ENCODE peak calls at places on chromosome 1, in eight cellular contexts. M is endodermal cell; S is CD8-positive, alpha-beta T cell; D is colonic mucosa; W is upper lobe of left lung; R is HFF-Myc; F is choroid plexus epithelial cell; J is heart right ventricle. I is an unnamed sample.

GRCh38 chr1:234658143-234658542 is 48.2 kb upstream of the IRF2BP2 start:
- DNase-seq in M (peak), S (no peak), D (peak), W (no peak), R (no peak), F (peak), J (no peak), I (peak)

GRCh38 chr1:14366361-14367018 is 232.0 kb upstream of the KAZN start:
- DNase-seq in M (peak), S (no peak), D (no peak), W (peak), R (no peak), F (peak), J (peak), I (no peak)

GRCh38 chr1:84000196-84000885 is 1.4 kb upstream of the TTLL7 start:
- DNase-seq in M (no peak), S (no peak), D (no peak), W (no peak), R (no peak), F (no peak), J (no peak), I (no peak)

GRCh38 chr1:59549903-59550302 is 253.0 kb downstream of the FGGY start:
- DNase-seq in M (no peak), S (no peak), D (no peak), W (no peak), R (no peak), F (peak), J (no peak), I (no peak)

GRCh38 chr1:63653971-63654370 is 60.8 kb downstream of the PGM1 start:
- DNase-seq in M (no peak), S (no peak), D (no peak), W (no peak), R (no peak), F (no peak), J (no peak), I (no peak)

GRCh38 chr1:35222322-35223108 is 29.6 kb upstream of the SFPQ start:
- DNase-seq in M (no peak), S (no peak), D (no peak), W (no peak), R (no peak), F (peak), J (no peak), I (peak)

GRCh38 chr1:41416081-41416480 is 54.8 kb downstream of the FOXO6 start:
- DNase-seq in M (no peak), S (no peak), D (no peak), W (no peak), R (no peak), F (no peak), J (no peak), I (no peak)

GRCh38 chr1:109499661-109500536 is 6.0 kb downstream of the CYB561D1 start:
- DNase-seq in M (peak), S (peak), D (peak), W (no peak), R (no peak), F (peak), J (no peak), I (no peak)

GRCh38 chr1:53638641-53639035 is 100.3 kb downstream of the GLIS1 start:
- DNase-seq in M (peak), S (no peak), D (no peak), W (no peak), R (no peak), F (no peak), J (no peak), I (no peak)

GRCh38 chr1:38474738-38475623 is 384.6 kb downstream of the RRAGC start:
- DNase-seq in M (peak), S (no peak), D (no peak), W (no peak), R (no peak), F (no peak), J (no peak), I (no peak)

GRCh38 chr1:61182049-61182448 is 99.7 kb downstream of the NFIA start:
- DNase-seq in M (no peak), S (no peak), D (no peak), W (no peak), R (peak), F (peak), J (no peak), I (no peak)

GRCh38 chr1:210850556-210850955 is 283.4 kb downstream of the KCNH1 start:
- DNase-seq in M (no peak), S (no peak), D (no peak), W (no peak), R (no peak), F (no peak), J (no peak), I (no peak)

GRCh38 chr1:4018721-4019521 is 118.8 kb upstream of the C1orf174 start:
- DNase-seq in M (no peak), S (no peak), D (no peak), W (no peak), R (no peak), F (no peak), J (no peak), I (no peak)

GRCh38 chr1:6256640-6257039 is 4.3 kb downstream of the GPR153 start:
- DNase-seq in M (no peak), S (no peak), D (no peak), W (no peak), R (no peak), F (no peak), J (no peak), I (no peak)

GRCh38 chr1:167465751-167466150 is 52.6 kb downstream of the CD247 start:
- DNase-seq in M (no peak), S (no peak), D (no peak), W (no peak), R (no peak), F (no peak), J (no peak), I (no peak)
- H3K4me3 ChIP-seq in M (no peak), S (no peak), D (no peak), W (no peak), R (no peak), F (no peak), J (no peak), I (no peak)

GRCh38 chr1:85581138-85581801 is 709 bp downstream of the CCN1 start:
- DNase-seq in M (peak), S (no peak), D (peak), W (peak), R (no peak), F (peak), J (peak), I (no peak)
- TF ChIP-seq CTCF in M (peak), S (no peak), D (peak), W (peak), R (peak), F (peak), J (peak), I (peak)

GRCh38 chr1:114195819-114196218 is 42.1 kb upstream of the SYT6 start:
- DNase-seq in M (no peak), S (no peak), D (no peak), W (no peak), R (no peak), F (no peak), J (no peak), I (no peak)
- H3K4me3 ChIP-seq in M (no peak), S (no peak), D (no peak), W (no peak), R (no peak), F (no peak), J (no peak), I (no peak)

GRCh38 chr1:89594096-89594740 is 38.7 kb upstream of the LRRC8C start:
- DNase-seq in M (no peak), S (no peak), D (no peak), W (no peak), R (peak), F (no peak), J (no peak), I (no peak)

GRCh38 chr1:89599332-89599630 is 33.6 kb upstream of the LRRC8C start:
- DNase-seq in M (no peak), S (no peak), D (no peak), W (no peak), R (no peak), F (no peak), J (no peak), I (no peak)

GRCh38 chr1:89600792-89601191 is 32.1 kb upstream of the LRRC8C start:
- DNase-seq in M (no peak), S (no peak), D (no peak), W (no peak), R (no peak), F (no peak), J (no peak), I (no peak)

GRCh38 chr1:89602871-89603404 is 30.0 kb upstream of the LRRC8C start:
- DNase-seq in M (no peak), S (no peak), D (no peak), W (no peak), R (no peak), F (no peak), J (no peak), I (no peak)

DNA sequence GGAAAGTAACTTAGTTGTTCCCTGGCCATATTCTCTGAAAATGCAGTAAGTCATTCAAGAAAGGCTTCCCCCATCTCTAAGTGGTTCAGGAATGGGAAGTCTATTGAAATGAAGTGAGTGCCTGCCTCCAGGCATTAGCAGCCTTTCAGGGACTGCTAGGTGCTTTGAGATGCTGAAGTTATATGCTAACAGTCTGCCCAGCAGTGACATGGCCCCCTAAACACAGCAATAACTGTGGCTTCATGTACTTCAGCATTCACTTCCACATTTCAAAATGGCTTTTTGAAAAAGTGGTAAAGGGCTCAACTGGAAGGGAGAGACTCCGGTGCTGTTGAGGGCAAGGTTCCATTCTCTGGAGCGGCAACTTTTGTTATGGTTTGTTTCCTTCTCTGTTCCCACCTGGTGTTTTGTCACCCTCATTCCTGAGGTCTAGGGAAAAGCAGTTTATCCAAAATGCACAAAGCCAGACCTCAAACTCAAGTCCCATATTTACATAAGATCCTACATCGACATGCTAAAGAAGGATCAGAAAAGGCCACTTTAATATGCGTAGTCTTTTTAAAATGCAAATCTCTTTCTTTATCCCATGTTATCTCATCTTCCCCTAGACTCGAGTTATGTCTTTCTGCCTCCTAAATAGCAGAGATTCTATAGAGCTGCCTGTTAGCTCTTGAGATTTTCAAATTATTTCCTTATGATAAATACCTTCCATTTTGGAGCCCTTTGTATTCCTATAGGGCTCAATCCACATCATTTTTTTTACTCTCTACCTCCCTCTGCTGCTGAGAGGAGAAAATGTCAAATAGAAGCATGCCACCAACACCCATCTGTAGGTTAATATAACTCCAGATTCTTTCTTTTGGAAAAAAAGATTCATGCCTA is 34.2 kb upstream of the LRRC8C start:
- DNase-seq in M (no peak), S (no peak), D (no peak), W (no peak), R (no peak), F (peak), J (no peak), I (no peak)
- TF ChIP-seq CTCF in M (peak), S (peak), D (peak), W (peak), R (peak), F (peak), J (peak), I (peak)

GRCh38 chr1:154328318-154329151 is 3.2 kb downstream of the ATP8B2 start:
- DNase-seq in M (peak), S (peak), D (peak), W (peak), R (no peak), F (peak), J (peak), I (no peak)

GRCh38 chr1:154325583-154326545 is 539 bp downstream of the ATP8B2 start:
- DNase-seq in M (peak), S (no peak), D (peak), W (peak), R (peak), F (peak), J (peak), I (peak)

GRCh38 chr1:154327466-154328317 is 2.4 kb downstream of the ATP8B2 start:
- DNase-seq in M (peak), S (no peak), D (peak), W (no peak), R (no peak), F (no peak), J (no peak), I (no peak)

GRCh38 chr1:154324669-154325582 is at the start of gene ATP8B2:
- DNase-seq in M (peak), S (peak), D (peak), W (peak), R (peak), F (peak), J (peak), I (no peak)

DNA sequence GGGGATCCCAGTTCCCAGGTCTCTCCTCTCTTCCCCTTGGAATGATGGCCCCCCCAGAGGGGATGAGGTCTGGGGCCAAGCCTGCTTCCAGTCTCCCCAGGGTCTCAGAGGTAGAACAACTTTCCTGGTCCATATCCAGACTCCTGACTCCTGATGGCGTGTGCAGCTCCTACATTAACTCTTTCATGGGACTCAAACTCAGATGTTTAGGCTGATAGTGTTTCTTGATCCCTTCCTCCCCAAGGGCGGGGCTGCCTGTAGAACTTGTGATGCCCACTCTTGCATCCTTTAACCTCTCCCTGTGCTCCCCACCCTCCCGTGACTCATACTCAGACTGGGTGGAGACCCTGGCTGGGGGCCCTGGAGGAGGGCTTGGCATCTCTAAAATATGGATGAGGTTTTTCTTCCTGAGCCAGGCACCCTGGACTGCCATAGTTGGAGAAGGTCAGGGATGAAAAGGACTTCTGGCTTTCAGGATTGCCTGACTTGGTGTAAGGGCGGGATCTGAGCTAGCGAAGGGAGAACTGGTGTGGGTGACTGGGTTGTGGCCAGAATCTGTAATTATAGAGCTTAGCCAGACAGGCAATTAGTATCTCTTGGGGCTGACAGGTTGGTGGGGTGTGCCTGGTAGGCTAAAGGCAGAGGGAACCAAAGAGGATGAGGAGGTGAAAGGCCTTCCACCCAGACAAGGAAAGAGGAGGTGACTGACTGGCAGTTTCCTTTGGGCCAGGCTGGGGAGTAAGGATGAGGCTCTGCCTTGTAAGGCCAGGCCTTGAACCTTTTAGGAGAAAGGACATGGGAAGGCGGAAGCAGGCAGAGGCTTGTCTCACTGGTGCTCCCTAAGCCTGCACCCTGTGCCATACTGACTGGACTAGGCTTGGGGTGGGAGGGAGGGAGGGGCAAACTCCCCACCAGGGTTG is 1.5 kb downstream of the ATP8B2 start:
- DNase-seq in M (no peak), S (no peak), D (peak), W (no peak), R (peak), F (peak), J (peak), I (no peak)
- H3K4me3 ChIP-seq in M (peak), S (peak), D (peak), W (peak), R (peak), F (peak), J (peak), I (peak)

GRCh38 chr1:153614189-153614900 is 1.4 kb upstream of the S100A16 start:
- DNase-seq in M (no peak), S (no peak), D (no peak), W (no peak), R (no peak), F (no peak), J (no peak), I (no peak)
- TF ChIP-seq CTCF in M (no peak), S (no peak), D (no peak), W (no peak), R (no peak), F (peak), J (no peak), I (peak)

GRCh38 chr1:8818325-8818775 is 910 bp upstream of the RERE start:
- DNase-seq in M (no peak), S (no peak), D (peak), W (no peak), R (peak), F (peak), J (no peak), I (no peak)
- H3K4me3 ChIP-seq in M (peak), S (peak), D (peak), W (peak), R (peak), F (peak), J (peak), I (peak)

I was measured in AG04449.